ENCODE peak calls at places on chromosomes 5 and 9, in seven cellular contexts. P, A, J, B, L, I and U are unnamed samples.

GRCh38 chr5:122120493-122120892 is 8.9 kb upstream of the ZNF474 start:
- DNase-seq in P (no peak), A (no peak), J (no peak), B (no peak), L (no peak), I (no peak), U (no peak)

GRCh38 chr5:149397530-149397929 is 18.4 kb upstream of the IL17B start:
- DNase-seq in P (no peak), A (no peak), J (no peak), B (no peak), L (no peak), I (no peak), U (no peak)

GRCh38 chr9:133733421-133734250 is 4.5 kb downstream of the SARDH start:
- DNase-seq in P (no peak), A (peak), J (no peak), B (no peak), L (no peak), I (no peak), U (no peak)

GRCh38 chr5:173573126-173573960 is 43.1 kb downstream of the BOD1 start:
- DNase-seq in P (peak), A (peak), J (peak), B (peak), L (peak), I (no peak), U (peak)

GRCh38 chr9:38142201-38142600 is 73.2 kb upstream of the SHB start:
- DNase-seq in P (no peak), A (no peak), J (no peak), B (no peak), L (no peak), I (no peak), U (no peak)

GRCh38 chr5:94660506-94660905 is 42.0 kb downstream of the SLF1 start:
- DNase-seq in P (no peak), A (no peak), J (no peak), B (no peak), L (no peak), I (no peak), U (no peak)

GRCh38 chr9:98368366-98369065 is 113.1 kb upstream of the TBC1D2 start:
- DNase-seq in P (no peak), A (no peak), J (no peak), B (no peak), L (peak), I (no peak), U (no peak)

GRCh38 chr5:177427211-177427822 is 841 bp downstream of the GRK6 start:
- DNase-seq in P (no peak), A (peak), J (no peak), B (no peak), L (peak), I (no peak), U (no peak)

GRCh38 chr5:17185776-17186175 is 31.7 kb upstream of the BASP1 start:
- DNase-seq in P (no peak), A (no peak), J (no peak), B (no peak), L (no peak), I (no peak), U (no peak)

GRCh38 chr9:6764570-6765334 is 7.0 kb downstream of the KDM4C start:
- DNase-seq in P (no peak), A (no peak), J (no peak), B (no peak), L (no peak), I (no peak), U (no peak)

GRCh38 chr9:130174920-130175321 is 2.7 kb downstream of the NCS1 start:
- DNase-seq in P (no peak), A (no peak), J (no peak), B (no peak), L (no peak), I (no peak), U (no peak)

GRCh38 chr5:3010953-3011763 is 259.7 kb upstream of the IRX2 start:
- DNase-seq in P (peak), A (no peak), J (no peak), B (no peak), L (no peak), I (no peak), U (no peak)

GRCh38 chr5:157761690-157762611 is 18.4 kb downstream of the LSM11 start:
- DNase-seq in P (no peak), A (peak), J (peak), B (peak), L (peak), I (no peak), U (peak)

GRCh38 chr5:132840896-132841818 is 10.7 kb upstream of the SHROOM1 start:
- DNase-seq in P (no peak), A (no peak), J (no peak), B (no peak), L (no peak), I (no peak), U (no peak)

GRCh38 chr9:76415731-76416130 is 21.5 kb upstream of the RFK start:
- DNase-seq in P (no peak), A (no peak), J (no peak), B (no peak), L (no peak), I (no peak), U (no peak)

GRCh38 chr5:67095346-67095871 is 101.2 kb downstream of the CD180 start:
- DNase-seq in P (no peak), A (no peak), J (no peak), B (peak), L (no peak), I (no peak), U (no peak)

GRCh38 chr5:135651156-135651555 is 72.4 kb upstream of the CXCL14 start:
- DNase-seq in P (peak), A (no peak), J (no peak), B (no peak), L (no peak), I (no peak), U (no peak)

GRCh38 chr5:76144892-76145291 is 61.7 kb downstream of the SV2C start:
- DNase-seq in P (no peak), A (no peak), J (no peak), B (no peak), L (no peak), I (no peak), U (no peak)

GRCh38 chr9:79577969-79578723 is 6.4 kb downstream of the TLE4 start:
- DNase-seq in P (no peak), A (peak), J (no peak), B (no peak), L (no peak), I (no peak), U (no peak)

GRCh38 chr9:130143974-130144373 is 28.2 kb upstream of the NCS1 start:
- DNase-seq in P (no peak), A (no peak), J (no peak), B (no peak), L (no peak), I (no peak), U (no peak)

GRCh38 chr5:3226171-3226570 is 369.5 kb upstream of the IRX1 start:
- DNase-seq in P (no peak), A (no peak), J (no peak), B (no peak), L (no peak), I (no peak), U (no peak)

GRCh38 chr5:9201761-9202160 is 344.1 kb downstream of the SEMA5A start:
- DNase-seq in P (no peak), A (no peak), J (no peak), B (no peak), L (no peak), I (no peak), U (no peak)

GRCh38 chr9:117644133-117644532 is 60.1 kb upstream of the TLR4 start:
- DNase-seq in P (no peak), A (no peak), J (no peak), B (no peak), L (no peak), I (no peak), U (no peak)

GRCh38 chr5:142014911-142015584 is 2.2 kb upstream of the GNPDA1 start:
- DNase-seq in P (peak), A (peak), J (no peak), B (peak), L (peak), I (no peak), U (no peak)

GRCh38 chr5:119269061-119269579 is 86.7 kb upstream of the TNFAIP8 start:
- DNase-seq in P (no peak), A (peak), J (no peak), B (peak), L (peak), I (no peak), U (no peak)

GRCh38 chr5:74587895-74588294 is 52.6 kb downstream of the ENC1 start:
- DNase-seq in P (no peak), A (no peak), J (no peak), B (no peak), L (no peak), I (no peak), U (no peak)

GRCh38 chr5:161547573-161548471 is 1.3 kb upstream of the GABRB2 start:
- DNase-seq in P (peak), A (peak), J (peak), B (no peak), L (no peak), I (no peak), U (no peak)

GRCh38 chr5:35134278-35135030 is 86.7 kb upstream of the AGXT2 start:
- DNase-seq in P (no peak), A (no peak), J (no peak), B (peak), L (no peak), I (no peak), U (no peak)

GRCh38 chr5:96252596-96252995 is 180.5 kb downstream of the PCSK1 start:
- DNase-seq in P (no peak), A (no peak), J (no peak), B (no peak), L (no peak), I (no peak), U (no peak)

GRCh38 chr5:174323878-174324281 is 278.4 kb downstream of the NSG2 start:
- DNase-seq in P (peak), A (peak), J (peak), B (peak), L (peak), I (no peak), U (peak)

GRCh38 chr9:72476617-72477375 is 44.6 kb upstream of the TMC1 start:
- DNase-seq in P (no peak), A (no peak), J (no peak), B (peak), L (peak), I (no peak), U (no peak)

GRCh38 chr5:99169309-99169708 is 240.5 kb upstream of the CHD1 start:
- DNase-seq in P (no peak), A (no peak), J (no peak), B (no peak), L (no peak), I (no peak), U (no peak)

GRCh38 chr9:37935106-37935505 is 31.2 kb upstream of the SLC25A51 start:
- DNase-seq in P (no peak), A (no peak), J (no peak), B (no peak), L (no peak), I (no peak), U (no peak)

GRCh38 chr5:154242442-154242841 is 51.9 kb downstream of the GALNT10 start:
- DNase-seq in P (no peak), A (no peak), J (no peak), B (no peak), L (no peak), I (no peak), U (no peak)

GRCh38 chr5:50582699-50583098 is 83.7 kb upstream of the PARP8 start:
- DNase-seq in P (no peak), A (no peak), J (no peak), B (no peak), L (no peak), I (no peak), U (no peak)

GRCh38 chr5:58629190-58630159 is 46.6 kb downstream of the RAB3C start:
- DNase-seq in P (no peak), A (peak), J (no peak), B (peak), L (no peak), I (no peak), U (no peak)

DNA sequence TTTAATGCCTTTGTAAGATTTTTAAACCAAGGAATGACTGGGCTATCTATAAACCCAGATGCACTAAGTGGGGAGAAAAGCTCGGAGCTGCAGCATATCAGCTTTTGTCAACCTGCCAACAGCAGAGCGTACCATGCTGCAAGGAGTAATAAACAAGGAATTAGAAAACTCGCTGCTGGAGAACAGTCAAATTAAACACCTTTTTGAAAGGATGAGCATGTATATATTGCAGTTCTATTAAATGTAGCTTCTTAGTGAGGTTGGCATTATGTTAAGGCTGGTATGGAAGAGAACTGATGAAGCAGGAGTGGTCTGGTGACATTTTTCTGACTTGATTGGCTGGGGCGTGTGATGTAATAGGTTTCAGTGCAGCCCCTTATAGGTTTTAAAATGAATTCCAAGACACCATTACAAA is 74.7 kb downstream of the PIK3R1 start:
- DNase-seq in P (no peak), A (peak), J (no peak), B (no peak), L (peak), I (no peak), U (no peak)
- TF ChIP-seq TAF1 in P (no peak), A (no peak), J (no peak), B (no peak), L (no peak), I (no peak), U (no peak)

GRCh38 chr9:2681981-2682380 is 35.3 kb upstream of the KCNV2 start:
- DNase-seq in P (no peak), A (no peak), J (no peak), B (no peak), L (no peak), I (no peak), U (no peak)
- TF ChIP-seq TAF1 in P (no peak), A (no peak), J (no peak), B (no peak), L (no peak), I (no peak), U (no peak)

GRCh38 chr5:147098233-147098790 is 136.5 kb upstream of the STK32A start:
- DNase-seq in P (peak), A (peak), J (no peak), B (peak), L (no peak), I (no peak), U (no peak)
- TF ChIP-seq TAF1 in P (no peak), A (no peak), J (no peak), B (no peak), L (no peak), I (no peak), U (no peak)

DNA sequence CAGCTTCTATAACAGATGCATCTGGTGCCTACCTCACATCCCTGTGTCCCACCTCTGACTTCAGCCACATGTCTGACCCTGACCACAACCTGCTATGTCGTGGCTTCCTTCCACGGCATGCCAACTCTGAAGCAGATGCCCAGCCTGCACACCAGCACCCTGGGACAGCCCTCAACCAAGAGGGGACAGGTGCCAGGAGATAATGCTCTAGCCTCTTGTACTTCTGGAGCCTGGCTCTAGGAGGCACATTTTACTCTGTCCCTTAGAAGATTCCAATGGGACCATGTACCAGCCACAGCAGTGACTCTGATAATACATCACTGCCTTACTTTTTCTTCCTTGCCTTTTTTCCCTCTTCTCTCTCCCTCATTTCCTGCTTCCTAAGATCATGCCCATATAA is 51.4 kb downstream of the EBF1 start:
- DNase-seq in P (no peak), A (no peak), J (no peak), B (no peak), L (no peak), I (no peak), U (no peak)
- TF ChIP-seq TAF1 in P (no peak), A (no peak), J (no peak), B (no peak), L (no peak), I (no peak), U (no peak)

GRCh38 chr9:90007516-90008430 is 403.0 kb downstream of the GADD45G start:
- DNase-seq in P (no peak), A (no peak), J (no peak), B (no peak), L (no peak), I (no peak), U (no peak)
- TF ChIP-seq TAF1 in P (no peak), A (no peak), J (no peak), B (no peak), L (no peak), I (no peak), U (no peak)

GRCh38 chr9:127455299-127455992 is 4.1 kb downstream of the LRSAM1 start:
- DNase-seq in P (no peak), A (no peak), J (no peak), B (no peak), L (peak), I (no peak), U (no peak)
- TF ChIP-seq TAF1 in P (no peak), A (no peak), J (no peak), B (no peak), L (no peak), I (peak), U (no peak)

DNA sequence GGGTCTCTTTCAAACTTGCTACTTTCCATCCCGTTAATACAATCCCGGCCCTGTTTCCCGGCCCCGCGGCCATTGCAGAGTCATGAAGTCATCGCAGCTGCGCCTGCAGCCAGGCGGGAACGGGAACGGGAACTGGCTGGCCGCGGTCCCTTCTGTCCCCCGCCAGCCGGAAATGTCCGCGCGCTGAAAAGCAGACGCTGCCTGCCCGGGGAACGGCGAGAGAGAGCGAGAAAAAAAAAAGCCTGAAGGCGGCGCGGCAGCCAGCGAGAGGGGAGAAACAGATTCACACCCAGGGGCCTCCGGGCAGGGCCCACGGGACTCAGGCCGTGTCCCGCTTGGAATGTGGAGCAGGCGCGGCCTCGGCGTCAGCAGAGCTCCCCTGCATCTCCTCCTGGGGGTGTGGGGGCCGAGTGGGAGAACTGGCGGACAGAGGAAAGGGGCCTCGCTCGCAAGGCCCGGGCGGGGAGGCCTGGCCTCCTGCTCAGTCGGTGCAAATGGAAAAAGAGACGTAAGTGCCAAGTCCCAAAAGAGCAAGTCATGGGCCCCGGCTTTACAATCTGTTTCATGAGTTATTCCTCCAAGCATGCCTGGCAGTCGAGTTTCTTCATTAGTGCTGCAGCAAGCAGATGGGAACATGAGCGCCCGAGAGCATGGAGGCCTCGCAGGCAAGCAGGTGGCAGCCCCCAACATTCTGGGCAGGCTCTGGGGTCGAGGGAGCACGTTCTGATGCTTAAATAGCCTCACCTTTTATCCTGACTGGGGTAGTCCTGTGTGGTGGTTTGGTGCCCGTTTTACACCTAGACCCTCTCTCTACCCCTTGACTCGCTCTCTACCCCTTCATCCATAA is 201.3 kb upstream of the GAS1 start:
- DNase-seq in P (peak), A (peak), J (no peak), B (no peak), L (peak), I (no peak), U (no peak)
- TF ChIP-seq TAF1 in P (peak), A (no peak), J (no peak), B (no peak), L (no peak), I (no peak), U (no peak)

GRCh38 chr9:74666625-74667316 is 169.6 kb downstream of the RORB start:
- DNase-seq in P (no peak), A (no peak), J (no peak), B (no peak), L (no peak), I (no peak), U (no peak)
- TF ChIP-seq TAF1 in P (no peak), A (no peak), J (no peak), B (no peak), L (no peak), I (no peak), U (no peak)